ENCODE peak calls at places on chromosomes 7 and 10, in four cellular contexts. K is HepG2, V is SK-N-SH, T is H1. D is an unnamed sample.

GRCh38 chr7:106999023-106999422 is 45.5 kb upstream of the PRKAR2B start:
- DNase-seq in K (no peak), T (no peak), V (no peak), D (no peak)

GRCh38 chr10:55740110-55740509 is 620.9 kb downstream of the ZWINT start:
- DNase-seq in T (no peak), K (no peak), V (no peak), D (no peak)

GRCh38 chr10:71970331-71970730 is 6.1 kb downstream of the CHST3 start:
- DNase-seq in V (peak), T (peak), K (no peak), D (no peak)

GRCh38 chr10:71475243-71475871 is 78.6 kb downstream of the CDH23 start:
- DNase-seq in T (no peak), K (no peak), V (no peak), D (no peak)

GRCh38 chr7:33101916-33102315 is 7.3 kb downstream of the RP9 start:
- DNase-seq in V (no peak), K (no peak), T (no peak), D (no peak)

GRCh38 chr7:17044396-17044795 is 162.6 kb upstream of the AGR3 start:
- DNase-seq in K (peak), T (no peak), V (no peak), D (no peak)

GRCh38 chr10:71213761-71214440 is 1.5 kb downstream of the UNC5B start:
- DNase-seq in K (no peak), T (no peak), V (peak), D (no peak)

GRCh38 chr7:91660734-91661355 is 219.7 kb downstream of the MTERF1 start:
- DNase-seq in V (no peak), T (no peak), K (no peak), D (peak)

GRCh38 chr10:11505636-11506035 is 105.8 kb downstream of the USP6NL start:
- DNase-seq in K (no peak), T (no peak), V (no peak), D (no peak)

GRCh38 chr7:50303894-50304157 is 690 bp upstream of the IKZF1 start:
- DNase-seq in T (no peak), V (peak), K (no peak), D (no peak)

GRCh38 chr7:138932870-138933269 is 48.3 kb downstream of the KIAA1549 start:
- DNase-seq in K (no peak), T (peak), V (no peak), D (no peak)

DNA sequence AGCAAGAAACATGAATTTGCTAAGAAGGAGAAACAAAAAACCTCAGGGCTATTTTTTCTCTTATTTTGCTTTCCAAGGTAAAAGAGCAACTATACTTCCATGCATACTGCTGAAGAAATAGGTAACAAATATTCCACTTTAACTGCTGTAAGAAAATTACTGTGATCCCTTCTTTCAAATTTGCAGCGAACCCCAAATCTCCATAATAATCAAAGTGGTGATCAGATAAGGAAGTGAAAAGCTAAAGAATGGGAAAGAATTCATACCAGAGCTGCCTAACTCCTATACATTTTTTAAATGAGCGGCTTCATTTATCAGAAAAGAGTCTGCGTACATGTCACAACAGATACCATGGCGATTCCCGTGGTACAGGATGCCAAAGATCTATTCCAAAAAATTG is 7.2 kb downstream of the SGCE start:
- DNase-seq in T (no peak), K (no peak), V (no peak), D (no peak)
- TF ChIP-seq TCF12 in T (no peak), K (no peak), V (no peak), D (no peak)

DNA sequence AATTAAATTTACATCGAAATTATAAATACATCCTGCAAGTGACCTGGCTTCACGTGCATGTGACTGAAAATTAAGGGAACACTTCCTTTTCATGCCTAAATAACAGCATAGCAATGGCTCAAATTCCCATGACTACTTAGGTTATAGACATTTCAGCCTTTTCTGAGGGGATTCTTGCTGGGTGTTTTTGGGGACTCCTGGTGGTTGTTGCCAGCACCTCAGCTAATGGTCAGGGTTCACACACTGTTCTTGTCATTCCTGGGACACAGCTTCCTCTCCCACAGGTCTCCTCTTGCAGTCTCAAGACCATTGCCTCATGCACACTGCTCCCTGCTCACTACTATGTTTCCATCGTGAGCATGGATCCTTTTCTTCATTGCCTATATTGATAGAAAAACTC is 148.9 kb upstream of the GLI3 start:
- DNase-seq in V (no peak), T (no peak), K (no peak), D (no peak)
- TF ChIP-seq CTCF in V (peak), T (peak), K (no peak), D (peak)

GRCh38 chr10:126734957-126735356 is 64.5 kb upstream of the C10orf90 start:
- DNase-seq in V (no peak), T (no peak), K (peak), D (no peak)
- TF ChIP-seq TCF12 in V (no peak), T (no peak), K (no peak), D (no peak)

DNA sequence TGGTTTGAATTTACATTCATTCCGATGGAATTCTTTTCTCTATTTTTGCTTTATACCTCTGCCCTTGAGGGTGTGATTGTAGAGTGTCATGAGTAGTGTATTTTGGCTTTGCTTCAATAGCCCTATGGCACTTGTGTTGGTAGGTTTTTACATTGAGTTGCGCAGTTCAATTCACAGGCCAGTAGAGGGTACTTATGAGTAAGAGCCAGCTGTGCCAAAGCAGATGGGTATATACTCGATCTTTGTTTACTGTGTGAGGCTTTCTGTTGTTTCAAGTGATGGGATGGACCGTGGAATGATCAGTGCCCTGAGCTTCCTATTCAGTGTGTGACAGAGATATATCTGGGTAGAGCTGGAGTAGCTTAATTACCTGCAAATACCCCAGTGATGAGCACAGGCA is 4.3 kb upstream of the AKR1C3 start:
- DNase-seq in V (no peak), T (no peak), K (peak), D (no peak)
- TF ChIP-seq CTCF in V (peak), T (no peak), K (peak), D (peak)

GRCh38 chr10:26721561-26721960 is 24.1 kb downstream of the PDSS1 start:
- DNase-seq in V (no peak), K (no peak), T (no peak), D (no peak)
- TF ChIP-seq TCF12 in V (no peak), K (no peak), T (no peak), D (no peak)

GRCh38 chr7:38909870-38910269 is 879 bp upstream of the VPS41 start:
- DNase-seq in T (no peak), K (no peak), V (no peak), D (no peak)
- TF ChIP-seq CTCF in T (no peak), K (no peak), V (peak), D (no peak)

GRCh38 chr10:119817991-119818888 is 54.4 kb downstream of the MCMBP start:
- DNase-seq in K (no peak), T (peak), V (peak), D (no peak)
- TF ChIP-seq TCF12 in K (no peak), T (no peak), V (no peak), D (no peak)

GRCh38 chr7:85030893-85031292 is 156.0 kb downstream of the SEMA3D start:
- DNase-seq in K (peak), T (no peak), V (peak), D (no peak)
- TF ChIP-seq CTCF in K (peak), T (no peak), V (peak), D (peak)